ENCODE peak calls at places on chromosomes 13 and 19, in seven cellular contexts. E, J, H, L, I, A and Z are unnamed samples.

GRCh38 chr13:71863249-71863648 is 3.8 kb downstream of the DACH1 start:
- DNase-seq in E (no peak), J (no peak), H (no peak), L (no peak), I (no peak), A (no peak), Z (no peak)

GRCh38 chr13:34587586-34587985 is 354.5 kb upstream of the NBEA start:
- DNase-seq in E (no peak), J (no peak), H (no peak), L (no peak), I (no peak), A (no peak), Z (no peak)

GRCh38 chr19:32866564-32867265 is 2.9 kb downstream of the SLC7A9 start:
- DNase-seq in E (no peak), J (no peak), H (no peak), L (no peak), I (no peak), A (no peak), Z (no peak)

GRCh38 chr13:75803175-75803611 is 167.1 kb downstream of the LMO7 start:
- DNase-seq in E (no peak), J (peak; percentile 62), H (no peak), L (no peak), I (no peak), A (no peak), Z (no peak)

GRCh38 chr19:41646589-41647204 is 19.8 kb upstream of the CEACAM4 start:
- DNase-seq in E (no peak), J (no peak), H (peak; percentile 52), L (no peak), I (peak; percentile 45), A (peak; percentile 21), Z (peak; percentile 41)

GRCh38 chr19:57552432-57552831 is 7.2 kb downstream of the ZNF550 start:
- DNase-seq in E (no peak), J (no peak), H (no peak), L (no peak), I (no peak), A (no peak), Z (no peak)

GRCh38 chr19:35959040-35959967 is 23.1 kb downstream of the LRFN3 start:
- DNase-seq in E (no peak), J (no peak), H (no peak), L (no peak), I (peak; percentile 68), A (peak; percentile 49), Z (peak; percentile 68)

GRCh38 chr13:20146381-20146780 is 14.5 kb downstream of the GJA3 start:
- DNase-seq in E (no peak), J (no peak), H (no peak), L (no peak), I (no peak), A (no peak), Z (no peak)

GRCh38 chr13:25111557-25111956 is 15.6 kb downstream of the PABPC3 start:
- DNase-seq in E (peak; percentile 3), J (no peak), H (no peak), L (no peak), I (no peak), A (no peak), Z (peak; percentile 6)

GRCh38 chr13:101916108-101916757 is 463.8 kb downstream of the ITGBL1 start:
- DNase-seq in E (no peak), J (no peak), H (no peak), L (no peak), I (no peak), A (peak; percentile 40), Z (peak; percentile 37)

GRCh38 chr13:64130600-64130999 is 2715.0 kb upstream of the PCDH20 start:
- DNase-seq in E (no peak), J (no peak), H (no peak), L (peak; percentile 36), I (no peak), A (no peak), Z (no peak)